ENCODE peak calls at places on chromosome 11, in six cellular contexts. O is KG1; K is fibroblast of the conjunctiva; M is stimulated activated CD8-positive, alpha-beta memory T cell treated with anti-CD3 and anti-CD28 coated beads, Interleukin-15, amount 100 ng/mL, for 1 hour; S is BE2C; B is NCI-H510A treated with DMSO at 0.1 percent for 48 hours. Y is an unnamed sample.

GRCh38 chr11:89498845-89499448 is 7.8 kb upstream of the NOX4 start:
- DNase-seq in O (peak), K (no peak), M (no peak), S (no peak), B (no peak), Y (no peak)

GRCh38 chr11:110446594-110446993 is 16.8 kb downstream of the FDX1 start:
- DNase-seq in O (no peak), K (no peak), M (no peak), S (no peak), B (no peak), Y (no peak)

GRCh38 chr11:1531418-1531817 is 40.7 kb downstream of the DUSP8 start:
- DNase-seq in O (no peak), K (no peak), M (no peak), S (peak), B (no peak), Y (no peak)

GRCh38 chr11:106281455-106282173 is 204.2 kb downstream of the AASDHPPT start:
- DNase-seq in O (no peak), K (peak), M (no peak), S (no peak), B (no peak), Y (no peak)

GRCh38 chr11:103940542-103940941 is 95.9 kb upstream of the DDI1 start:
- DNase-seq in O (no peak), K (no peak), M (no peak), S (no peak), B (peak), Y (no peak)

GRCh38 chr11:45745065-45745811 is 59.7 kb upstream of the SLC35C1 start:
- DNase-seq in O (no peak), K (no peak), M (no peak), S (no peak), B (no peak), Y (no peak)

GRCh38 chr11:58195939-58196338 is 7.1 kb downstream of the OR9Q2 start:
- DNase-seq in O (no peak), K (no peak), M (no peak), S (no peak), B (no peak), Y (no peak)

GRCh38 chr11:9138612-9139579 is 47.5 kb upstream of the SCUBE2 start:
- DNase-seq in O (no peak), K (peak), M (no peak), S (no peak), B (peak), Y (no peak)

GRCh38 chr11:12692238-12693074 is 18.2 kb downstream of the TEAD1 start:
- DNase-seq in O (no peak), K (peak), M (no peak), S (peak), B (peak), Y (no peak)

GRCh38 chr11:116697011-116697410 is 75.8 kb downstream of the BUD13 start:
- DNase-seq in O (no peak), K (no peak), M (no peak), S (no peak), B (peak), Y (no peak)

GRCh38 chr11:35675901-35676610 is 13.5 kb downstream of the TRIM44 start:
- DNase-seq in O (no peak), K (peak), M (no peak), S (no peak), B (no peak), Y (no peak)

Y was measured in memory B cell.